ENCODE peak calls at places on chromosomes 12 and 14, in four cellular contexts. G, S, O and B are unnamed samples.

GRCh38 chr12:91567100-91567485 is 384.5 kb upstream of the DCN start:
- DNase-seq in O (no peak), G (no peak), S (no peak), B (no peak)

GRCh38 chr12:111304642-111305071 is 64.2 kb downstream of the PHETA1 start:
- DNase-seq in G (no peak), S (peak), O (no peak), B (peak)

GRCh38 chr14:102221026-102221425 is 81.3 kb downstream of the WDR20 start:
- DNase-seq in G (no peak), O (peak), S (no peak), B (no peak)

GRCh38 chr12:118704517-118704916 is 276.8 kb upstream of the SRRM4 start:
- DNase-seq in G (no peak), O (no peak), S (no peak), B (no peak)

GRCh38 chr14:105411017-105411941 is 8.3 kb upstream of the MTA1 start:
- DNase-seq in G (no peak), S (peak), O (peak), B (peak)

GRCh38 chr12:5487076-5487475 is 55.2 kb downstream of the NTF3 start:
- DNase-seq in S (no peak), O (no peak), G (no peak), B (no peak)

GRCh38 chr14:106518054-106518943 is 991.9 kb downstream of the TMEM121 start:
- DNase-seq in O (no peak), G (no peak), S (peak), B (peak)

GRCh38 chr12:125386652-125387051 is 321.4 kb downstream of the AACS start:
- DNase-seq in O (no peak), G (no peak), S (no peak), B (no peak)

GRCh38 chr14:70448633-70449032 is 3.3 kb upstream of the ADAM21 start:
- DNase-seq in S (no peak), G (no peak), O (peak), B (no peak)

GRCh38 chr12:66449531-66449930 is 147.2 kb downstream of the HELB start:
- DNase-seq in O (no peak), G (no peak), S (no peak), B (no peak)